ENCODE peak calls at places on chromosomes 13 and 19, in four cellular contexts. H is amygdala; N is astrocyte of the cerebellum; R is CD8-positive, alpha-beta T cell. X is an unnamed sample.
A peak's percentile ranks its signal among the peaks of the same experiment; 100 is the strongest.

GRCh38 chr19:17405250-17406038 is at the start of gene BST2:
- DNase-seq in H (peak; percentile 14), N (no peak), R (peak; percentile 61), X (peak; percentile 47)

GRCh38 chr19:19595171-19595701 is 23.3 kb downstream of the PBX4 start:
- DNase-seq in H (no peak), N (no peak), R (no peak), X (no peak)

GRCh38 chr13:49292742-49293498 is 45.2 kb downstream of the CDADC1 start:
- DNase-seq in H (no peak), N (peak; percentile 93), R (no peak), X (no peak)

GRCh38 chr19:34975056-34975455 is 11.0 kb upstream of the ZNF792 start:
- DNase-seq in H (no peak), N (no peak), R (no peak), X (no peak)

GRCh38 chr19:49543032-49543431 is 15.2 kb downstream of the RCN3 start:
- DNase-seq in H (no peak), N (no peak), R (no peak), X (no peak)

GRCh38 chr13:113123226-113124150 is 889 bp downstream of the F10 start:
- DNase-seq in H (no peak), N (no peak), R (no peak), X (no peak)

GRCh38 chr13:72205773-72206172 is 338.8 kb upstream of the DACH1 start:
- DNase-seq in H (no peak), N (peak; percentile 60), R (no peak), X (no peak)

GRCh38 chr13:75901509-75901908 is 265.4 kb downstream of the LMO7 start:
- DNase-seq in H (no peak), N (no peak), R (no peak), X (no peak)

GRCh38 chr19:5345895-5346386 is 5.3 kb upstream of the PTPRS start:
- DNase-seq in H (no peak), N (peak; percentile 39), R (no peak), X (no peak)

GRCh38 chr13:47837104-47837880 is 163.8 kb downstream of the SUCLA2 start:
- DNase-seq in H (no peak), N (no peak), R (no peak), X (no peak)

GRCh38 chr13:44388427-44388826 is 14.8 kb downstream of the SERP2 start:
- DNase-seq in H (no peak), N (no peak), R (no peak), X (no peak)

GRCh38 chr19:49554701-49555181 is 25.6 kb downstream of the NOSIP start:
- DNase-seq in H (no peak), N (no peak), R (peak; percentile 61), X (no peak)